ENCODE peak calls at places on chromosome X, in six cellular contexts. F, B, Z, T, X and R are unnamed samples.

GRCh38 chrX:51053741-51054140 is 143.2 kb downstream of the BMP15 start:
- DNase-seq in X (no peak), T (no peak), Z (no peak), F (no peak), B (no peak), R (no peak)

GRCh38 chrX:1554469-1555210 is 17.7 kb upstream of the P2RY8 start:
- DNase-seq in Z (no peak), F (no peak), T (no peak), B (no peak), X (no peak), R (no peak)

GRCh38 chrX:50971390-50971789 is 60.9 kb downstream of the BMP15 start:
- DNase-seq in T (no peak), X (no peak), F (no peak), B (no peak), Z (no peak), R (peak)

GRCh38 chrX:8629871-8630270 is 102.1 kb downstream of the ANOS1 start:
- DNase-seq in Z (no peak), T (no peak), X (no peak), B (no peak), F (no peak), R (peak)

GRCh38 chrX:55312655-55313054 is 47.9 kb upstream of the PAGE3 start:
- DNase-seq in X (no peak), B (no peak), T (no peak), F (no peak), Z (no peak), R (no peak)

GRCh38 chrX:10296581-10296980 is 139.8 kb downstream of the CLCN4 start:
- DNase-seq in B (no peak), Z (no peak), X (no peak), T (no peak), F (no peak), R (no peak)

GRCh38 chrX:111652719-111653118 is 28.3 kb upstream of the ALG13 start:
- DNase-seq in X (no peak), B (no peak), F (no peak), Z (no peak), T (no peak), R (no peak)

GRCh38 chrX:45329217-45329616 is 128.5 kb upstream of the DIPK2B start:
- DNase-seq in Z (no peak), F (no peak), B (no peak), X (no peak), T (no peak), R (no peak)

DNA sequence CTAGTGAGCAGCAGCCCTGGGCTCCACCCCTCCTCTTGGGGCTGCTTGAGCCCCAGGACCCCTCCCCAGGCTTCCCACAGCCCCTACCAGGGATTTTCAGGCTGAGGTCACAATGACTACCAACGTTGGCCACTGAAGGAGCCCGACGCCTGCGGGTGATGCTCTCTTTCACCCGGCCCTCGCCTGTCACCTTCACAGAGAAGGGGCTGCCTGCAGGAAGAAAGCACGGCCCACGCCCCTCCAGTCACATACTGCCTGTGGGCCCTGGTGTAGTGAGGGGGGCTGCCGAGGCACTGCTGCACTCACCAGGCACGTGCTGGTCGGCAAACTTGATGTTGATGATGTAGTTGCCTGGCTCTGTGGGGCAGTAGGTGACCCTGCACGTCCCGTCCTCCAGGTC is 22.0 kb downstream of the FLNA start:
- DNase-seq in Z (no peak), X (no peak), T (no peak), F (no peak), B (no peak), R (no peak)
- H3K27ac ChIP-seq in Z (no peak), X (no peak), T (peak), F (no peak), B (no peak), R (no peak)

DNA sequence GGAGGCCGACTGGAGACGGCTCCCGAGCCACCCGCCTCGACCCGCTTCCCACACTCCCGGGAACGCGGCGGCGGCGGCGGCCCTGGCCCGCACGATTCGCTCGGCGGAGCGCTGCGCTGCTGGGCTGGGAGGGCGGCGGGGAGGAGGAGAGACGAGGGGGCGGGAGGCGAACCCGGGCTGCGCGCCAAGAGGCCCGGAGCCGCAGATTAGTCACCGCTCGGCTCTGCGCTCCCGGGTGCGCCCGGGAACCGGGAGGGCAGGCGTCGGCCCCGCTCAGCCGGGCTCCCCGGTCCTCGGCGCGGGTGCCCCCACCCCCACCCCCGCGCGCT is 11.2 kb upstream of the BCOR start:
- DNase-seq in B (peak), F (peak), Z (peak), T (peak), X (peak), R (peak)
- H3K4me3 ChIP-seq in B (peak), F (peak), Z (peak), T (peak), X (peak), R (peak)

DNA sequence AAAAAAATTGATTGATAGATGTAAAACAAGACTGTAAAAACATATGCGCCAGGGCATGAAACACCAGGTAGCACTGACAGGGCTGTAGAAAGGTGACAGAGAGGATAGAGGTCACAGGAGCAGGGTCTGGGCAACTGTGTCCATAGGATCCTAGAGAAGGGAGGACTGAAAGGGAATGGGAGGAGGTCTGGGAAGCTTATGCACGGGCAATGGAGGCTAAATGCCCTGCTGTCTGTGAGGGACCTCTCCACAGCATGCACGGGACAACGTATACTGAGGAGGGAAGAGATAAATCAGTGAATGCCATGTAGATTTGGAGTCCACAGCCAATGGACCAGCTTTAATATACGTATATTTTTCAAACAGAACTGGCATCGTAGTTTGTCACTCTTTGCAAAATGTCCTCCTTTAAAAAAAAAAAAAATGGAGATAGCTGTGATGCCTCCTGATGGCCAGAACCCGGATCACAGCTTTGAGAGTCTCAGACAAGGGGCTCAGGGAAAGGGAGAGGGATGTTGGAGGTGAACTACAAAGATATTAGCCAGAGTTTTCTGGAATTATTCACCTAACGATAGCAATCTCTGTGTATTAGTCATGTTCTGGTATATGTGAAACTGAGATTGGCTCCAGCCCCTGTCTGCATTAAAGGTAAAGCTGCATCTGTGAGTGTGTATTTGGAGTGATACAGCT is 16.0 kb downstream of the RAB40A start:
- DNase-seq in B (no peak), X (no peak), F (no peak), T (no peak), Z (no peak), R (no peak)
- H3K27ac ChIP-seq in B (no peak), X (no peak), F (no peak), T (no peak), Z (no peak), R (no peak)

GRCh38 chrX:140709421-140709846 is at the start of gene LINC00632:
- DNase-seq in T (no peak), X (no peak), B (no peak), Z (peak), F (no peak), R (no peak)
- H3K4me3 ChIP-seq in T (no peak), X (no peak), B (no peak), Z (peak), F (no peak), R (no peak)

DNA sequence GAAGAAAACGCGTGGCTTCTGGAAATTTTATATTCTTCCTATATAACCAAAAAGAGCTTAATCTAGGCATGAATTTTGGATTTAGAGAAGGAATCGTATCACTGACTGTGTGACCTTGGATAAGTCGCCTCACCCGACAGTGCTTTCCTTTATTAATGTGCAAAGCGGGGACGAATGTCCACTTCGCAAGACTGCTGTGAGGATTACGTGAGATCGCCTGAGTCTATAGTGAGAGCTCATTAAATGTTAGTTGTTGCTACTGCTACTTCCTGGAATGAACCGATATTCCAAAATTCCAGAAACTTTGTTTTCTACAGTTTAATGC is 448 bp upstream of the TBC1D8B start:
- DNase-seq in Z (no peak), T (no peak), B (no peak), X (no peak), F (no peak), R (no peak)
- H3K27ac ChIP-seq in Z (no peak), T (peak), B (no peak), X (peak), F (no peak), R (no peak)

GRCh38 chrX:134660627-134661026 is 2.4 kb upstream of the PLAC1 start:
- DNase-seq in B (no peak), X (no peak), F (no peak), Z (no peak), T (no peak), R (no peak)
- H3K4me3 ChIP-seq in B (no peak), X (no peak), F (no peak), Z (no peak), T (no peak), R (no peak)

GRCh38 chrX:81202989-81203388 is 1.1 kb downstream of the SH3BGRL start:
- DNase-seq in Z (no peak), T (no peak), X (no peak), F (no peak), B (no peak), R (no peak)
- H3K27ac ChIP-seq in Z (peak), T (peak), X (peak), F (peak), B (peak), R (peak)

DNA sequence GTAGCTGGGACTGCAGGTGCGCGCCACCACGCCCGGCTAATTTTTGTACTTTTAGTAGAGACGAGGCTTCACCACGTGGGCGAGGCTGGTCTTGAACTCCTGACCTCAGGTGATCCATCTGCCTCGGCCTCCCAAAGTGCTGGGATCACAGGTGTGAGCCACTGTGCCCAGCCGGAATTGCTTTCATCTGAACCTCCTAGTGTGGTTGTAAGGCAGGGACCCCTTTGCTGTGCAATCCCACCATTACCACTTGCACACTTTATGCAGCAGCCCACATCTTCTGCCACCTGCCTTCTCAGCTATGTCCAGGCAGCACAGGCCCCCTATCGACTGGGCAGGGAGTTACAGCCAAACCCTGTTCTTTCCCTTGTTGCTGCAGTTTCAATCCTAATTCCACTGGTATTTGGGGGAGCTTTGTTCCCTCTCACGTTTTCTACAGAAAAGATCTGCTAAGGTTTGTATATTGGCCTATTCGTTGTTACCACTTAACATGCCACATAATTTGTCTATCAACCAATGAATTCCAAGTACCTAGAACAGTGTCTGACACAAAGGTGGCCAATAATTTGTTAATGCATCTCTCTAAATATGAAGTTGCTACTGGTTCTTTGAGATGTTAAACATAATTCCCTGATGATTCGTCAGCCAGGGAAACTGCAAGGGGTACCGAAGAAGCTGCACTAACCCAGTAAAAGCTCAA is 6.5 kb downstream of the RPL39 start:
- DNase-seq in B (no peak), Z (no peak), F (no peak), T (no peak), X (peak), R (no peak)
- H3K4me3 ChIP-seq in B (no peak), Z (no peak), F (no peak), T (no peak), X (no peak), R (no peak)

GRCh38 chrX:74293343-74293946 is 10.5 kb upstream of the ZCCHC13 start:
- DNase-seq in X (peak), F (peak), B (peak), T (peak), Z (peak), R (peak)
- H3K27ac ChIP-seq in X (peak), F (peak), B (peak), T (peak), Z (peak), R (peak)